ENCODE peak calls at places on chromosomes 1 and 21, in nine cellular contexts. One of them, this sample, is unnamed.
A peak's percentile ranks its signal among the peaks of the same experiment; 100 is the strongest.

GRCh38 chr1:67648582-67649326 is 36.2 kb upstream of the GADD45A start:
- DNase-seq in suprapubic skin: no peak
- DNase-seq in GM12891: no peak
- DNase-seq in sigmoid colon: no peak
- DNase-seq in esophagus muscularis mucosa: peak; percentile 60
- DNase-seq in transverse colon: no peak
- DNase-seq in K562: peak; percentile 32
- DNase-seq in breast epithelium: no peak
- DNase-seq in prostate gland: no peak
- DNase-seq in this sample: no peak

GRCh38 chr1:180098242-180098995 is 56.2 kb upstream of the QSOX1 start:
- DNase-seq in suprapubic skin: no peak
- DNase-seq in GM12891: no peak
- DNase-seq in sigmoid colon: peak; percentile 79
- DNase-seq in esophagus muscularis mucosa: no peak
- DNase-seq in transverse colon: no peak
- DNase-seq in K562: no peak
- DNase-seq in breast epithelium: no peak
- DNase-seq in prostate gland: no peak
- DNase-seq in this sample: no peak

GRCh38 chr1:19657511-19657910 is 7.2 kb upstream of the HTR6 start:
- DNase-seq in suprapubic skin: no peak
- DNase-seq in GM12891: no peak
- DNase-seq in sigmoid colon: no peak
- DNase-seq in esophagus muscularis mucosa: no peak
- DNase-seq in transverse colon: no peak
- DNase-seq in K562: no peak
- DNase-seq in breast epithelium: no peak
- DNase-seq in prostate gland: no peak
- DNase-seq in this sample: no peak

GRCh38 chr1:106912146-106912545 is 144.3 kb upstream of the PRMT6 start:
- DNase-seq in suprapubic skin: no peak
- DNase-seq in GM12891: no peak
- DNase-seq in sigmoid colon: no peak
- DNase-seq in esophagus muscularis mucosa: no peak
- DNase-seq in transverse colon: no peak
- DNase-seq in K562: no peak
- DNase-seq in breast epithelium: no peak
- DNase-seq in prostate gland: no peak
- DNase-seq in this sample: no peak

GRCh38 chr1:43318831-43319230 is 18.0 kb downstream of the TIE1 start:
- DNase-seq in suprapubic skin: peak; percentile 46
- DNase-seq in GM12891: no peak
- DNase-seq in sigmoid colon: peak; percentile 28
- DNase-seq in esophagus muscularis mucosa: no peak
- DNase-seq in transverse colon: no peak
- DNase-seq in K562: no peak
- DNase-seq in breast epithelium: no peak
- DNase-seq in prostate gland: no peak
- DNase-seq in this sample: no peak

GRCh38 chr1:41618066-41618825 is 133.8 kb upstream of the EDN2 start:
- DNase-seq in suprapubic skin: peak; percentile 82
- DNase-seq in GM12891: no peak
- DNase-seq in sigmoid colon: peak; percentile 87
- DNase-seq in esophagus muscularis mucosa: peak; percentile 85
- DNase-seq in transverse colon: peak; percentile 57
- DNase-seq in K562: no peak
- DNase-seq in breast epithelium: peak; percentile 95
- DNase-seq in prostate gland: peak; percentile 92
- DNase-seq in this sample: peak; percentile 93

GRCh38 chr21:45505416-45506021 is 36.7 kb downstream of the SLC19A1 start:
- DNase-seq in suprapubic skin: peak; percentile 57
- DNase-seq in GM12891: no peak
- DNase-seq in sigmoid colon: peak; percentile 62
- DNase-seq in esophagus muscularis mucosa: no peak
- DNase-seq in transverse colon: peak; percentile 27
- DNase-seq in K562: no peak
- DNase-seq in breast epithelium: no peak
- DNase-seq in prostate gland: no peak
- DNase-seq in this sample: peak; percentile 87

GRCh38 chr1:31785020-31785946 is 21.1 kb upstream of the ADGRB2 start:
- DNase-seq in suprapubic skin: peak; percentile 53
- DNase-seq in GM12891: no peak
- DNase-seq in sigmoid colon: peak; percentile 62
- DNase-seq in esophagus muscularis mucosa: no peak
- DNase-seq in transverse colon: no peak
- DNase-seq in K562: no peak
- DNase-seq in breast epithelium: no peak
- DNase-seq in prostate gland: no peak
- DNase-seq in this sample: no peak

GRCh38 chr1:39789571-39790110 is 976 bp upstream of the BMP8B start:
- DNase-seq in suprapubic skin: no peak
- DNase-seq in GM12891: no peak
- DNase-seq in sigmoid colon: no peak
- DNase-seq in esophagus muscularis mucosa: no peak
- DNase-seq in transverse colon: no peak
- DNase-seq in K562: no peak
- DNase-seq in breast epithelium: no peak
- DNase-seq in prostate gland: no peak
- DNase-seq in this sample: no peak

GRCh38 chr1:39800471-39800835 is 11.8 kb upstream of the BMP8B start:
- DNase-seq in suprapubic skin: no peak
- DNase-seq in GM12891: no peak
- DNase-seq in sigmoid colon: peak; percentile 18
- DNase-seq in esophagus muscularis mucosa: no peak
- DNase-seq in transverse colon: no peak
- DNase-seq in K562: no peak
- DNase-seq in breast epithelium: no peak
- DNase-seq in prostate gland: no peak
- DNase-seq in this sample: no peak

GRCh38 chr1:98733782-98734112 is 72.2 kb downstream of the SNX7 start:
- DNase-seq in suprapubic skin: no peak
- DNase-seq in GM12891: no peak
- DNase-seq in sigmoid colon: no peak
- DNase-seq in esophagus muscularis mucosa: no peak
- DNase-seq in transverse colon: no peak
- DNase-seq in K562: no peak
- DNase-seq in breast epithelium: no peak
- DNase-seq in prostate gland: no peak
- DNase-seq in this sample: no peak

GRCh38 chr1:241269116-241269515 is 87.9 kb downstream of the RGS7 start:
- DNase-seq in suprapubic skin: no peak
- DNase-seq in GM12891: no peak
- DNase-seq in sigmoid colon: no peak
- DNase-seq in esophagus muscularis mucosa: no peak
- DNase-seq in transverse colon: no peak
- DNase-seq in K562: peak; percentile 3
- DNase-seq in breast epithelium: no peak
- DNase-seq in prostate gland: no peak
- DNase-seq in this sample: no peak

GRCh38 chr1:160351629-160352028 is 8.4 kb downstream of the NCSTN start:
- DNase-seq in suprapubic skin: no peak
- DNase-seq in GM12891: no peak
- DNase-seq in sigmoid colon: no peak
- DNase-seq in esophagus muscularis mucosa: no peak
- DNase-seq in transverse colon: no peak
- DNase-seq in K562: no peak
- DNase-seq in breast epithelium: no peak
- DNase-seq in prostate gland: no peak
- DNase-seq in this sample: no peak

GRCh38 chr1:22749503-22749902 is 38.9 kb downstream of the EPHB2 start:
- DNase-seq in suprapubic skin: no peak
- DNase-seq in GM12891: no peak
- DNase-seq in sigmoid colon: no peak
- DNase-seq in esophagus muscularis mucosa: no peak
- DNase-seq in transverse colon: no peak
- DNase-seq in K562: no peak
- DNase-seq in breast epithelium: no peak
- DNase-seq in prostate gland: no peak
- DNase-seq in this sample: no peak

DNA sequence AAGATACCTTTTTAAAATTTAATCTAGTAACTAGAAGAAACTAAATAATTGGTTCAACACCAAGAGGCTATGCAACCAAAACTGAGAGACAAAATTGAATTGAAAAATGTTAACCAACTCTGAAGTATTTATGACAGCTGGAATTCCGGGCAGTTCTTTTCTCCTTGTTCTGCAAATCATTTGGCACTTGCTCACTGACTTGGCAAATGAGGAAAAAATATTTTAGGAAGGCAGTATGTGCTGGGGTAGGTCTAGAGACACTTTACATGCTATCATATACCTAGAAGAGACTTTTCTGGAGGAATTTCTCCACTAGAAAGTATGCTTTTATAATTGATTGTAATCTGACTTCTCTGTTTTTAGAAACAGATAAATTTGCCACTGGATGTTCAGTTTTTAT is 22.1 kb upstream of the SH3D21 start:
- DNase-seq in suprapubic skin: no peak
- DNase-seq in GM12891: no peak
- DNase-seq in sigmoid colon: no peak
- DNase-seq in esophagus muscularis mucosa: no peak
- DNase-seq in transverse colon: no peak
- DNase-seq in K562: no peak
- DNase-seq in breast epithelium: no peak
- DNase-seq in prostate gland: no peak
- DNase-seq in this sample: no peak
- TF ChIP-seq POLR2AphosphoS5 in suprapubic skin: no peak
- TF ChIP-seq POLR2AphosphoS5 in GM12891: no peak
- TF ChIP-seq POLR2AphosphoS5 in sigmoid colon: no peak
- TF ChIP-seq POLR2AphosphoS5 in esophagus muscularis mucosa: no peak
- TF ChIP-seq POLR2AphosphoS5 in transverse colon: no peak
- TF ChIP-seq POLR2AphosphoS5 in K562: no peak
- TF ChIP-seq POLR2AphosphoS5 in breast epithelium: no peak
- TF ChIP-seq POLR2AphosphoS5 in prostate gland: no peak
- TF ChIP-seq POLR2AphosphoS5 in this sample: no peak

DNA sequence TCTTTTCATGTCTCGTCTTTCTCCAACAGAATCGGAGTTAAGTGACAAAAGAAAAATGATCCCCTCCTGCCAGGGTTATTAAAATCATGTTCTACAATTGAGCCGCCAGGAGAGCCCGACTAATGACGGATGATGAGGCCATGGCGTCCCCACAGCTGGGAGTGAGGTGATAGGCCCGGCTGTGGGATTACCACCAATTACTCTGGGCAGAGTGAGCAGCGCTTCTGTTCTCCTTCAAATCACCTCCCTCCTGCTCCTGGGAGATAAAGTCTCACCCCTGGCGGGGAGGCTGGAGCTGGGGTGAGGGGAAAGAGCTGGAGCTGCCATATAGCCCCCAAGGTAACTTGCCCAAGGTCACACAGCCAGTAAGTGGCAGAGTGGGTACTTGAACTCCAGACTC is 34.7 kb upstream of the CSF3R start:
- DNase-seq in suprapubic skin: no peak
- DNase-seq in GM12891: no peak
- DNase-seq in sigmoid colon: peak; percentile 28
- DNase-seq in esophagus muscularis mucosa: no peak
- DNase-seq in transverse colon: no peak
- DNase-seq in K562: peak; percentile 85
- DNase-seq in breast epithelium: no peak
- DNase-seq in prostate gland: no peak
- DNase-seq in this sample: no peak
- TF ChIP-seq POLR2A in suprapubic skin: no peak
- TF ChIP-seq POLR2A in GM12891: no peak
- TF ChIP-seq POLR2A in sigmoid colon: no peak
- TF ChIP-seq POLR2A in esophagus muscularis mucosa: no peak
- TF ChIP-seq POLR2A in transverse colon: no peak
- TF ChIP-seq POLR2A in K562: no peak
- TF ChIP-seq POLR2A in breast epithelium: no peak
- TF ChIP-seq POLR2A in prostate gland: no peak
- TF ChIP-seq POLR2A in this sample: no peak

GRCh38 chr21:42312626-42313104 is 2.5 kb downstream of the TFF3 start:
- DNase-seq in suprapubic skin: no peak
- DNase-seq in GM12891: no peak
- DNase-seq in sigmoid colon: no peak
- DNase-seq in esophagus muscularis mucosa: no peak
- DNase-seq in transverse colon: no peak
- DNase-seq in K562: no peak
- DNase-seq in breast epithelium: no peak
- DNase-seq in prostate gland: no peak
- DNase-seq in this sample: no peak

GRCh38 chr21:42314616-42315295 is 453 bp downstream of the TFF3 start:
- DNase-seq in suprapubic skin: no peak
- DNase-seq in GM12891: no peak
- DNase-seq in sigmoid colon: no peak
- DNase-seq in esophagus muscularis mucosa: no peak
- DNase-seq in transverse colon: peak; percentile 59
- DNase-seq in K562: no peak
- DNase-seq in breast epithelium: no peak
- DNase-seq in prostate gland: no peak
- DNase-seq in this sample: no peak

GRCh38 chr21:42315296-42315891 is at the start of gene TFF3:
- DNase-seq in suprapubic skin: no peak
- DNase-seq in GM12891: no peak
- DNase-seq in sigmoid colon: no peak
- DNase-seq in esophagus muscularis mucosa: no peak
- DNase-seq in transverse colon: peak; percentile 70
- DNase-seq in K562: no peak
- DNase-seq in breast epithelium: no peak
- DNase-seq in prostate gland: peak; percentile 63
- DNase-seq in this sample: peak; percentile 64

GRCh38 chr21:42311816-42312625 is 3.2 kb downstream of the TFF3 start:
- DNase-seq in suprapubic skin: no peak
- DNase-seq in GM12891: no peak
- DNase-seq in sigmoid colon: no peak
- DNase-seq in esophagus muscularis mucosa: no peak
- DNase-seq in transverse colon: no peak
- DNase-seq in K562: no peak
- DNase-seq in breast epithelium: no peak
- DNase-seq in prostate gland: no peak
- DNase-seq in this sample: no peak

DNA sequence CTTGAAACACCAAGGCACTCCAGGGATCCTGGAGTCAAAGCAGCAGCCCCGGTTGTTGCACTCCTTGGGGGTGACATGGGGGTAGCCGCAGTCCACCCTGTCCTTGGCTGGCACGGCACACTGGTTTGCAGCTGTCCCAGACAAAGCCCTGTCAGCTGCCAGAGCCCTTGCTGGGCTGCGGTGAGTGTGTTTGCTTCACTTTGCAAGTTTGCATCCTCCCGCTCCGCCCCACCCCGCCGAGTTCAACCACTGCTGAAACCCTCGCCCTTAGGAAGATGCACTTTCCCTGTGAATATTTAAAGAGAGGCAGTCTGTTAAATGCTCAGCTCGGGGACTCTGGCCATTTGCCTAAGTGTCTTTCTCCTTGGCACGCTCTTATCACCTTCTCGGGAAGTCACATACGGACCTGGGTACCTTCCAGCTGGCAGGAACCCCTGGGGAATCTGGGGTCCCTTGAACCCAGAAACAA is 1.7 kb downstream of the TFF3 start:
- DNase-seq in suprapubic skin: no peak
- DNase-seq in GM12891: no peak
- DNase-seq in sigmoid colon: no peak
- DNase-seq in esophagus muscularis mucosa: no peak
- DNase-seq in transverse colon: peak; percentile 66
- DNase-seq in K562: no peak
- DNase-seq in breast epithelium: no peak
- DNase-seq in prostate gland: no peak
- DNase-seq in this sample: peak; percentile 53
- TF ChIP-seq POLR2AphosphoS5 in suprapubic skin: no peak
- TF ChIP-seq POLR2AphosphoS5 in GM12891: no peak
- TF ChIP-seq POLR2AphosphoS5 in sigmoid colon: no peak
- TF ChIP-seq POLR2AphosphoS5 in esophagus muscularis mucosa: no peak
- TF ChIP-seq POLR2AphosphoS5 in transverse colon: no peak
- TF ChIP-seq POLR2AphosphoS5 in K562: no peak
- TF ChIP-seq POLR2AphosphoS5 in breast epithelium: no peak
- TF ChIP-seq POLR2AphosphoS5 in prostate gland: no peak
- TF ChIP-seq POLR2AphosphoS5 in this sample: no peak

GRCh38 chr1:93629101-93630059 is 52.3 kb downstream of the BCAR3 start:
- DNase-seq in suprapubic skin: no peak
- DNase-seq in GM12891: peak; percentile 39
- DNase-seq in sigmoid colon: no peak
- DNase-seq in esophagus muscularis mucosa: no peak
- DNase-seq in transverse colon: peak; percentile 30
- DNase-seq in K562: peak; percentile 71
- DNase-seq in breast epithelium: peak; percentile 80
- DNase-seq in prostate gland: peak; percentile 79
- DNase-seq in this sample: no peak
- TF ChIP-seq POLR2A in suprapubic skin: no peak
- TF ChIP-seq POLR2A in GM12891: no peak
- TF ChIP-seq POLR2A in sigmoid colon: no peak
- TF ChIP-seq POLR2A in esophagus muscularis mucosa: no peak
- TF ChIP-seq POLR2A in transverse colon: no peak
- TF ChIP-seq POLR2A in K562: no peak
- TF ChIP-seq POLR2A in breast epithelium: no peak
- TF ChIP-seq POLR2A in prostate gland: no peak
- TF ChIP-seq POLR2A in this sample: no peak

This sample was measured in stomach.